ENCODE peak calls at places on chromosomes 5 and 9, in four cellular contexts. G, T, D and B are unnamed samples.

GRCh38 chr9:121376214-121376830 is 6.3 kb upstream of the STOM start:
- DNase-seq in G (no peak), T (no peak), D (no peak), B (no peak)

GRCh38 chr9:96031366-96031824 is 155.9 kb downstream of the ERCC6L2 start:
- DNase-seq in G (no peak), T (no peak), D (no peak), B (no peak)

GRCh38 chr9:114207034-114207815 is 51.9 kb downstream of the COL27A1 start:
- DNase-seq in G (no peak), T (peak), D (no peak), B (no peak)

GRCh38 chr9:88992556-88992955 is 1.3 kb downstream of the S1PR3 start:
- DNase-seq in G (no peak), T (no peak), D (no peak), B (no peak)

GRCh38 chr9:37944266-37944650 is 40.3 kb upstream of the SLC25A51 start:
- DNase-seq in G (no peak), T (no peak), D (no peak), B (no peak)

GRCh38 chr5:153659337-153659736 is 168.9 kb downstream of the GRIA1 start:
- DNase-seq in G (no peak), T (no peak), D (no peak), B (no peak)

GRCh38 chr9:132168851-132169250 is 7.0 kb downstream of the NTNG2 start:
- DNase-seq in G (no peak), T (no peak), D (no peak), B (no peak)

GRCh38 chr9:3473402-3473801 is 52.4 kb downstream of the RFX3 start:
- DNase-seq in G (peak), T (no peak), D (no peak), B (no peak)

GRCh38 chr9:81083062-81083461 is 606.3 kb downstream of the TLE1 start:
- DNase-seq in G (no peak), T (no peak), D (no peak), B (no peak)

GRCh38 chr5:90518666-90519065 is 10.7 kb downstream of the LYSMD3 start:
- DNase-seq in G (no peak), T (no peak), D (no peak), B (no peak)

GRCh38 chr9:131346559-131346958 is 47.3 kb upstream of the PRRC2B start:
- DNase-seq in G (no peak), T (no peak), D (no peak), B (no peak)

GRCh38 chr9:35490155-35490909 is 421 bp downstream of the RUSC2 start:
- DNase-seq in G (no peak), T (peak), D (no peak), B (peak)

DNA sequence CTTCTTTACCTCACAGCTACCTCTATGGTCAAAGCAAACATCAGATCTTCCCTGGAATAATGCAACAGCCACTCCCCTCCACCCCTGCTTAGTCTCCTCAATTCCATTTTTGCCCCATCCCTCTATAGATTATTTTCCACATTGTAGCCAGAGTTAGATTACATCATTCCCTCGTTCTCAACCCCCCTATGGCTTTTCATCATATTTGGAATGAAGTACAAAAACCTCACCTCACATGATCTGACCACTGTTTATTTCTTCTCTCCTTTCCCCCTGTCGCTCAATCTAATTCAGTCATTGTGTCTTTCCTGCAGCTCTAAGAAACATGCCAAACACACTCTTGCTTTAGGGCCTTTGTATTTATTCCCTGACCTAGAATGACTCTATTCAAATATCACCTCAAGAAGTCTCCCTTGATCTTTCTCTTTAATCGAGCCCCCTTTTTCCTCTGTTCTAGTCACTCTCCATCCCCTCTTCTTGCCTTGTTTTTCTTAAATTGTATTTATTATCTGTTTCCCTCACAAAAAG is 22.6 kb upstream of the HK3 start:
- DNase-seq in G (no peak), T (no peak), D (no peak), B (no peak)
- TF ChIP-seq CTCF in G (no peak), T (no peak), D (no peak), B (no peak)

DNA sequence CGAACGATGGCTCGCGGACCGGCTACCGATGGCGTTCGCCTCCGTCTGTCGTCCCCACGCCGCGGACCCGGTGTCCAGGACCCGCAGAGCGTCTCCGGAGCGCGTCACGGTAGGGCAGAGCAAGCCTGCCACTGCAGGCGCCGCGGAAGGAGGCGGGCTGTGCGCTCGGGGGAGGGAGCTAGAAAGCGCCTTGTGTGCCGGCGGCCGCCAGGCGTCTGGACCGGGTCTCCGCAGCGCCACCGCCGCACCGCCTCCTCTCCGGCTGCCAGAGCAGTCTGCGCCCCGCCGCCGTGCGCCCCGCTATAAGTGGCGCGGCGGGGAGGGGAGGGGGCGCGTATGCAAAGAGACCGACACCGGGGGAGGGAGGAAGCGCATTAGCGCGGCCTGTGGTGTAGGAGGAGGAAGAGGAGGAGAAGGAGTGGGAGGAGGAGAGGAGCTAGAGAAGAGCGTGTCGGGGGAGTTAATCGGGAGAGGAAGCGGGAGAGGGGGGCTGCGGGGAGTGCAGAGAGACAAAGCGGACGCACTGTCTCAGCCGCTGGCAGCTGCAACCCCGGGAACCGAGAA is at the start of gene ENC1:
- DNase-seq in G (peak), T (peak), D (peak), B (peak)
- TF ChIP-seq CTCF in G (peak), T (peak), D (peak), B (peak)

DNA sequence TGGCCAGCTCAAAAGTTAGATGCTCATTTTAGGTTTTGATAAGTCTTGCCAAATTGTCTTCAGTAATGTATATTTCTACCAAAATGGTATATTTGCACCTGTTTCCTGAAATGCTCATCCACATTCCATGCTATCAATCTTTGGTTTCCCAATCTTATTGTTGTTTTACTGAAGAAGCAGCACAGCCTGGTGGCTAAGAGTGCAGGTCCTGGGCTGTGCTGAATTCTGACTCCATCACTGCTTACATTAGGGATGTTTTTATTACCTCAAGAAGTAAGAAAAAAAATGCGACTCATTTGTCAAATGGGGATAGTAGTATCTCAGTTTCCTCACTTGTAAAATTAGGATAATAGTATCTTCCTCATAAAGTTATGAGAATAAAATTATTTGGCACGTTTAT is 13.6 kb upstream of the S100Z start:
- DNase-seq in G (no peak), T (no peak), D (no peak), B (no peak)
- TF ChIP-seq CTCF in G (no peak), T (no peak), D (no peak), B (no peak)

GRCh38 chr5:168872246-168872645 is 293.1 kb upstream of the PANK3 start:
- DNase-seq in G (no peak), T (no peak), D (no peak), B (no peak)

GRCh38 chr5:168877132-168877895 is 298.1 kb upstream of the PANK3 start:
- DNase-seq in G (no peak), T (no peak), D (no peak), B (no peak)

GRCh38 chr5:168876419-168876818 is 297.3 kb upstream of the PANK3 start:
- DNase-seq in G (no peak), T (no peak), D (no peak), B (no peak)

GRCh38 chr5:168875839-168876238 is 296.7 kb upstream of the PANK3 start:
- DNase-seq in G (no peak), T (no peak), D (no peak), B (no peak)

DNA sequence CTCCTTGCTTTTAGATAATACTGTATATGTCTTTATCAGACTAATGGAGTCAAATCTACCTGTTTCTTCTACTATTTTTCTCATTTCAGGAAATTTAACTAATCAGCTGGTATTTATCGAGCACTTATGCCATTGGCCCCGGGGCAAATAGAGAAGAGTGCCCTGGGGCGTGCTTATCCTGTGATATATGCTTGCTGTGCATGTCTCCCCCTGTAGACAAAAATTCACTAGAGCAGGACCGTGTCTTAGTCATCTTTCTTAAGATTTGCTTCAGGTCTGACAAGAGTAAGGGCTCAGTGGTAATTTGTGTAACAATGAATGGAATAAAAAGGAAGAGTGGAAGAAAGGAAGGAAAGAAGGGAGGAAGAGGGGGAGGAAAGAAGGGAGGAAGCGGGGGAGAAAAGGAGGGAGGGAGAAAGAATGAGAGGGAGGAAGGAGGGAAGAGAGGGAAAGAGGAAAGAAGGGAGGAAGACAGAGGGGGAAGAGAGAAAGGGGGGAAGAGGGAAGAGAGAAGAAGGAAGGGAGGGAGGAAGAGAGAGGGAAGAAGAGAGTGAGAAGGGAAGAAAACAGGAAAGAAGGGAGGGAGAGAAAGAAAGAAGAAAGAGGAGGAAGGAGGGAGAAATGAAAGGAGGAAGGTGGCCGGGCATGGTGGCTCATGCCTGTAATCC is 295.7 kb upstream of the PANK3 start:
- DNase-seq in G (no peak), T (no peak), D (no peak), B (peak)
- TF ChIP-seq CTCF in G (no peak), T (no peak), D (no peak), B (peak)

GRCh38 chr5:107478068-107478641 is 192.6 kb downstream of the EFNA5 start:
- DNase-seq in G (no peak), T (no peak), D (no peak), B (no peak)
- TF ChIP-seq CTCF in G (no peak), T (no peak), D (no peak), B (no peak)

GRCh38 chr5:146912874-146913273 is 34.3 kb upstream of the PPP2R2B start:
- DNase-seq in G (no peak), T (no peak), D (no peak), B (no peak)
- TF ChIP-seq CTCF in G (no peak), T (no peak), D (no peak), B (no peak)

GRCh38 chr5:111826064-111826463 is 69.1 kb upstream of the NREP start:
- DNase-seq in G (no peak), T (no peak), D (no peak), B (no peak)

GRCh38 chr5:111820072-111820471 is 63.1 kb upstream of the NREP start:
- DNase-seq in G (no peak), T (no peak), D (no peak), B (no peak)
- TF ChIP-seq CTCF in G (no peak), T (no peak), D (no peak), B (no peak)